ENCODE peak calls at places on chromosome 17, in five cellular contexts. A is endothelial cell of umbilical vein, F is tibial nerve, W is Karpas-422, I is bronchial epithelial cell. U is an unnamed sample.

GRCh38 chr17:4463818-4464501 is 30.2 kb downstream of the SPNS3 start:
- DNase-seq in A (no peak), F (no peak), W (no peak), I (no peak), U (no peak)

GRCh38 chr17:77432791-77433190 is 292.0 kb downstream of the SEC14L1 start:
- DNase-seq in A (no peak), F (no peak), W (no peak), I (no peak), U (no peak)

GRCh38 chr17:5416886-5417285 is 2.6 kb downstream of the NUP88 start:
- DNase-seq in A (no peak), F (no peak), W (no peak), I (peak; percentile 40), U (no peak)

GRCh38 chr17:1957037-1957436 is 68.1 kb downstream of the RTN4RL1 start:
- DNase-seq in A (no peak), F (no peak), W (no peak), I (no peak), U (no peak)

GRCh38 chr17:2964831-2965230 is 98.6 kb downstream of the OR1D5 start:
- DNase-seq in A (no peak), F (no peak), W (no peak), I (no peak), U (no peak)

GRCh38 chr17:47120521-47121095 is 68.5 kb downstream of the CDC27 start:
- DNase-seq in A (no peak), F (no peak), W (no peak), I (peak; percentile 36), U (no peak)

GRCh38 chr17:73949903-73950302 is 253.6 kb upstream of the RPL38 start:
- DNase-seq in A (no peak), F (no peak), W (no peak), I (no peak), U (no peak)

GRCh38 chr17:1590031-1590746 is 27.6 kb upstream of the PITPNA start:
- DNase-seq in A (peak; percentile 95), F (peak; percentile 40), W (no peak), I (peak; percentile 94), U (peak; percentile 92)

GRCh38 chr17:50785942-50786570 is 18.7 kb upstream of the ANKRD40CL start:
- DNase-seq in A (no peak), F (no peak), W (no peak), I (peak; percentile 86), U (no peak)

GRCh38 chr17:31915456-31916100 is 14.1 kb upstream of the UTP6 start:
- DNase-seq in A (peak; percentile 6), F (no peak), W (no peak), I (peak; percentile 21), U (no peak)

GRCh38 chr17:37844158-37844976 is 79.8 kb upstream of the TBC1D3K start:
- DNase-seq in A (peak; percentile 64), F (peak; percentile 23), W (peak; percentile 91), I (peak; percentile 15), U (peak; percentile 59)

GRCh38 chr17:78236362-78237127 is 5.1 kb downstream of the TMEM235 start:
- DNase-seq in A (no peak), F (no peak), W (no peak), I (no peak), U (no peak)

GRCh38 chr17:49635121-49635520 is 42.8 kb downstream of the SPOP start:
- DNase-seq in A (no peak), F (no peak), W (no peak), I (no peak), U (no peak)

GRCh38 chr17:70074991-70075390 is at the start of gene KCNJ16:
- DNase-seq in A (no peak), F (no peak), W (no peak), I (peak; percentile 55), U (no peak)

GRCh38 chr17:47663997-47664941 is 14.6 kb downstream of the KPNB1 start:
- DNase-seq in A (peak; percentile 80), F (peak; percentile 71), W (peak; percentile 86), I (peak; percentile 60), U (peak; percentile 65)

GRCh38 chr17:80096531-80097306 is 4.7 kb upstream of the GAA start:
- DNase-seq in A (no peak), F (no peak), W (no peak), I (no peak), U (no peak)

GRCh38 chr17:43713494-43714162 is 45.0 kb downstream of the SOST start:
- DNase-seq in A (peak; percentile 21), F (no peak), W (no peak), I (no peak), U (peak; percentile 19)

GRCh38 chr17:31935512-31935911 is 1.3 kb upstream of the SUZ12 start:
- DNase-seq in A (no peak), F (no peak), W (no peak), I (no peak), U (no peak)

GRCh38 chr17:76532072-76532651 is 5.3 kb downstream of the CYGB start:
- DNase-seq in A (no peak), F (no peak), W (no peak), I (peak; percentile 87), U (no peak)

GRCh38 chr17:72219136-72219823 is 98.5 kb downstream of the SOX9 start:
- DNase-seq in A (no peak), F (no peak), W (no peak), I (no peak), U (no peak)

GRCh38 chr17:50578173-50578572 is 17.7 kb downstream of the CACNA1G start:
- DNase-seq in A (no peak), F (no peak), W (no peak), I (no peak), U (no peak)

GRCh38 chr17:1083451-1084187 is 86.7 kb downstream of the TIMM22 start:
- DNase-seq in A (peak; percentile 38), F (no peak), W (no peak), I (no peak), U (no peak)

GRCh38 chr17:33126086-33126485 is 134.4 kb downstream of the SPACA3 start:
- DNase-seq in A (no peak), F (no peak), W (no peak), I (no peak), U (no peak)

GRCh38 chr17:30188211-30188939 is 47.1 kb downstream of the SLC6A4 start:
- DNase-seq in A (no peak), F (no peak), W (no peak), I (peak; percentile 83), U (no peak)

GRCh38 chr17:5837055-5837491 is 233.1 kb upstream of the WSCD1 start:
- DNase-seq in A (peak; percentile 69), F (no peak), W (no peak), I (peak; percentile 99), U (no peak)

GRCh38 chr17:78736526-78737079 is 45.5 kb downstream of the CYTH1 start:
- DNase-seq in A (peak; percentile 79), F (peak; percentile 60), W (peak; percentile 73), I (peak; percentile 92), U (no peak)

GRCh38 chr17:28571255-28572122 is at the start of gene PIGS:
- DNase-seq in A (peak; percentile 94), F (peak; percentile 82), W (peak; percentile 97), I (peak; percentile 86), U (peak; percentile 96)

GRCh38 chr17:58507123-58507634 is 7.3 kb downstream of the MTMR4 start:
- DNase-seq in A (no peak), F (no peak), W (no peak), I (no peak), U (peak; percentile 65)
- H3K36me3 ChIP-seq in A (peaks cover 62% of the 10 kb centered on the region), F (peaks cover 39% of the 10 kb centered on the region), W (peaks cover 43% of the 10 kb centered on the region), I (peaks cover 20% of the 10 kb centered on the region), U (peaks cover 99% of the 10 kb centered on the region)

GRCh38 chr17:67343237-67343636 is 23.1 kb downstream of the PSMD12 start:
- DNase-seq in A (no peak), F (no peak), W (no peak), I (no peak), U (no peak)

GRCh38 chr17:67349420-67349819 is 17.0 kb downstream of the PSMD12 start:
- DNase-seq in A (no peak), F (no peak), W (no peak), I (no peak), U (no peak)

GRCh38 chr17:67353161-67353560 is 13.2 kb downstream of the PSMD12 start:
- DNase-seq in A (no peak), F (no peak), W (no peak), I (no peak), U (no peak)

DNA sequence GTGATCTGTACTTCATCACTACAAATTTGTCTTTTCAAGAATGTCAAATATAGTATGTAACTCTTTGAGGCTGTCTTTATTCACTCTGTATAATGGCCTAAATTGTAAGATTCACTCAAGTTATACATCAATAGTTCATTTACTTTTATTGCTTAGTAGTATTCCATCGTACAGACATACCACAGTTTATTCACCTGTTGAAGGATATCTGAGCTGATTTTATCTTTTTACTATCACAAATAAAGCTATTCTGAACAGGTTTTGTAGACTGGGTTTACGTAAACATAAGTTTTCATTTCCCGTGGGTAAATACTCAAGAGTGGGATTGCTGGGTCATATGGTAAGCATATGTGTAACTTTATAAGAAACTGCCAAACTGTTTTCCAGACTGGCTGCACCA is 18.6 kb downstream of the PSMD12 start:
- DNase-seq in A (no peak), F (no peak), W (no peak), I (no peak), U (no peak)
- H3K36me3 ChIP-seq in A (peaks cover 7% of the 10 kb centered on the region), F (peaks cover 23% of the 10 kb centered on the region), W (peaks cover 68% of the 10 kb centered on the region), I (peaks cover 7% of the 10 kb centered on the region), U (peaks cover 86% of the 10 kb centered on the region)

GRCh38 chr17:7909080-7909479 is 7.0 kb downstream of the RNF227 start:
- DNase-seq in A (no peak), F (no peak), W (no peak), I (no peak), U (no peak)
- H3K36me3 ChIP-seq in A (peaks cover 77% of the 10 kb centered on the region), F (peaks cover 24% of the 10 kb centered on the region), W (peaks cover 40% of the 10 kb centered on the region), I (peaks cover 40% of the 10 kb centered on the region), U (peaks cover 81% of the 10 kb centered on the region)

DNA sequence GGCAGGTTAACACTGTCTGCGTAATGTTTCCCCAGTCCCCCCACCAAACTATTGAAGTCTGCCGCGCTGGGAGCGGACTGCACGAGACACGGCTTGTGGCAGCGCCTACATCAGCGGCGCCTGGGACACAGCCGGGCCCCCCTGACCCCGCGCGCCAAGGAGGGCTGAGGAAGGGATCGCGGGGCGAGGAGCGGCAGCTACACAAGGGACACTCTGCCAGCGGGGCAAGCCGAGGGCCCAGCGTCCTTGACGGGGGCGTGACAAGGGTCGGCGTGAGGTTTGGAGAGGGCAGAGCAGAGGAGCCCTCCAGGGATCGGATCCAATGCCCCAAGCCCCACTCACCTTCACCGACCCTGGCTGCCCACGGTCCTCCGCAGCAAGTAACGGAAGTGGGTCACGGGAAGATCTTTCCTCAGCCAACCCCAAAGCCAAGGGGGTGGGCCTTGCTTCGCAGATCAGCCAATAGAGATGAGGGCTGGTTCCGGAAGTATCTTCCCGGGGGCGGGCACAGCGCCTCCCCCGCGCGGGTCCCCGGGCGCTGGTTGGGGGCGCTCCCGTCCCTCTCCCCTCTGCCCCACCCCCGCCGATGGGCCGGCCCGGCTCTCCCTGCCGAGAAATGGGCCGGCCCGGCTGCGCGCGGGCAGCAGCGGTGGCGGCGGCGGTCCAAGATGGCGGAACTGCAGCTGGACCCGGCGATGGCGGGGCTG is at the start of the genes ATP5PD and KCTD2:
- DNase-seq in A (peak; percentile 98), F (peak; percentile 92), W (peak; percentile 98), I (peak; percentile 93), U (peak; percentile 96)
- H3K36me3 ChIP-seq in A (peaks cover 6% of the 10 kb centered on the region), F (no peaks in the 10 kb centered on the region), W (peaks cover 3% of the 10 kb centered on the region), I (peaks cover 2% of the 10 kb centered on the region), U (peaks cover 19% of the 10 kb centered on the region)

GRCh38 chr17:8476741-8477140 is 41.1 kb downstream of the NDEL1 start:
- DNase-seq in A (no peak), F (no peak), W (no peak), I (no peak), U (no peak)
- H3K36me3 ChIP-seq in A (peaks cover 73% of the 10 kb centered on the region), F (peaks cover 6% of the 10 kb centered on the region), W (peaks cover 9% of the 10 kb centered on the region), I (peaks cover 22% of the 10 kb centered on the region), U (peaks cover 73% of the 10 kb centered on the region)

U was measured in adrenal gland.